ENCODE peak calls at places on chromosome 3, in four cellular contexts. One of them, this sample, is unnamed.

GRCh38 chr3:88031543-88032148 is 27.2 kb downstream of the CGGBP1 start:
- DNase-seq in GM12878: peak; percentile 26
- DNase-seq in K562: no peak
- DNase-seq in IMR-90: peak; percentile 27
- DNase-seq in this sample: no peak

GRCh38 chr3:114709102-114709501 is 415.3 kb downstream of the TIGIT start:
- DNase-seq in K562: no peak
- DNase-seq in IMR-90: peak; percentile 72
- DNase-seq in GM12878: no peak
- DNase-seq in this sample: no peak

GRCh38 chr3:31159331-31160039 is 265.0 kb upstream of the GADL1 start:
- DNase-seq in K562: no peak
- DNase-seq in GM12878: no peak
- DNase-seq in IMR-90: no peak
- DNase-seq in this sample: no peak

GRCh38 chr3:161233557-161233956 is 12.4 kb downstream of the NMD3 start:
- DNase-seq in GM12878: no peak
- DNase-seq in K562: no peak
- DNase-seq in IMR-90: peak; percentile 63
- DNase-seq in this sample: no peak

GRCh38 chr3:116473602-116474001 is 28.3 kb upstream of the LSAMP start:
- DNase-seq in GM12878: no peak
- DNase-seq in IMR-90: peak; percentile 45
- DNase-seq in K562: no peak
- DNase-seq in this sample: no peak

GRCh38 chr3:10359761-10360161 is 38.8 kb upstream of the SEC13 start:
- DNase-seq in IMR-90: no peak
- DNase-seq in K562: no peak
- DNase-seq in GM12878: no peak
- DNase-seq in this sample: no peak

GRCh38 chr3:87503901-87504498 is 227.6 kb upstream of the POU1F1 start:
- DNase-seq in IMR-90: peak; percentile 36
- DNase-seq in GM12878: no peak
- DNase-seq in K562: peak; percentile 32
- DNase-seq in this sample: peak; percentile 86

GRCh38 chr3:36124118-36124796 is 256.0 kb upstream of the STAC start:
- DNase-seq in GM12878: no peak
- DNase-seq in IMR-90: peak; percentile 0
- DNase-seq in K562: no peak
- DNase-seq in this sample: peak; percentile 67

GRCh38 chr3:69005071-69005816 is 8.2 kb downstream of the EOGT start:
- DNase-seq in IMR-90: peak; percentile 22
- DNase-seq in K562: no peak
- DNase-seq in GM12878: no peak
- DNase-seq in this sample: no peak

GRCh38 chr3:4680227-4680691 is 187.1 kb downstream of the ITPR1 start:
- DNase-seq in GM12878: no peak
- DNase-seq in K562: no peak
- DNase-seq in IMR-90: peak; percentile 34
- DNase-seq in this sample: no peak

GRCh38 chr3:141370065-141370533 is 1.8 kb downstream of the ZBTB38 start:
- DNase-seq in GM12878: peak; percentile 96
- DNase-seq in IMR-90: peak; percentile 90
- DNase-seq in K562: peak; percentile 84
- DNase-seq in this sample: peak; percentile 92

GRCh38 chr3:10778492-10779292 is 37.3 kb upstream of the SLC6A11 start:
- DNase-seq in GM12878: no peak
- DNase-seq in K562: no peak
- DNase-seq in IMR-90: no peak
- DNase-seq in this sample: no peak

GRCh38 chr3:135874035-135874434 is 91.5 kb upstream of the PPP2R3A start:
- DNase-seq in GM12878: no peak
- DNase-seq in K562: no peak
- DNase-seq in IMR-90: no peak
- DNase-seq in this sample: no peak

GRCh38 chr3:168671091-168671490 is 575.4 kb upstream of the GOLIM4 start:
- DNase-seq in IMR-90: no peak
- DNase-seq in GM12878: no peak
- DNase-seq in K562: no peak
- DNase-seq in this sample: no peak

GRCh38 chr3:170709046-170709445 is 123.2 kb upstream of the SLC7A14 start:
- DNase-seq in GM12878: no peak
- DNase-seq in K562: no peak
- DNase-seq in IMR-90: peak; percentile 96
- DNase-seq in this sample: no peak

GRCh38 chr3:36969540-36970432 is 23.1 kb downstream of the EPM2AIP1 start:
- DNase-seq in K562: peak; percentile 89
- DNase-seq in IMR-90: peak; percentile 93
- DNase-seq in GM12878: peak; percentile 80
- DNase-seq in this sample: peak; percentile 46

GRCh38 chr3:63779227-63779626 is 39.9 kb upstream of the C3orf49 start:
- DNase-seq in GM12878: no peak
- DNase-seq in K562: no peak
- DNase-seq in IMR-90: no peak
- DNase-seq in this sample: no peak

GRCh38 chr3:39456159-39456558 is 11.3 kb upstream of the MOBP start:
- DNase-seq in K562: no peak
- DNase-seq in GM12878: no peak
- DNase-seq in IMR-90: no peak
- DNase-seq in this sample: no peak

GRCh38 chr3:196654691-196655090 is 15.2 kb downstream of the NRROS start:
- DNase-seq in K562: no peak
- DNase-seq in IMR-90: no peak
- DNase-seq in GM12878: no peak
- DNase-seq in this sample: no peak

GRCh38 chr3:70780790-70781189 is 468.4 kb upstream of the MDFIC2 start:
- DNase-seq in GM12878: no peak
- DNase-seq in K562: no peak
- DNase-seq in IMR-90: no peak
- DNase-seq in this sample: no peak

GRCh38 chr3:12178091-12178820 is 19.5 kb upstream of the TIMP4 start:
- DNase-seq in IMR-90: peak; percentile 58
- DNase-seq in GM12878: no peak
- DNase-seq in K562: no peak
- DNase-seq in this sample: no peak

GRCh38 chr3:113272369-113272748 is 61.0 kb downstream of the BOC start:
- DNase-seq in K562: no peak
- DNase-seq in IMR-90: no peak
- DNase-seq in GM12878: no peak
- DNase-seq in this sample: no peak
- TF ChIP-seq ELK1 in K562: no peak
- TF ChIP-seq ELK1 in IMR-90: no peak
- TF ChIP-seq ELK1 in GM12878: no peak
- TF ChIP-seq ELK1 in this sample: no peak

DNA sequence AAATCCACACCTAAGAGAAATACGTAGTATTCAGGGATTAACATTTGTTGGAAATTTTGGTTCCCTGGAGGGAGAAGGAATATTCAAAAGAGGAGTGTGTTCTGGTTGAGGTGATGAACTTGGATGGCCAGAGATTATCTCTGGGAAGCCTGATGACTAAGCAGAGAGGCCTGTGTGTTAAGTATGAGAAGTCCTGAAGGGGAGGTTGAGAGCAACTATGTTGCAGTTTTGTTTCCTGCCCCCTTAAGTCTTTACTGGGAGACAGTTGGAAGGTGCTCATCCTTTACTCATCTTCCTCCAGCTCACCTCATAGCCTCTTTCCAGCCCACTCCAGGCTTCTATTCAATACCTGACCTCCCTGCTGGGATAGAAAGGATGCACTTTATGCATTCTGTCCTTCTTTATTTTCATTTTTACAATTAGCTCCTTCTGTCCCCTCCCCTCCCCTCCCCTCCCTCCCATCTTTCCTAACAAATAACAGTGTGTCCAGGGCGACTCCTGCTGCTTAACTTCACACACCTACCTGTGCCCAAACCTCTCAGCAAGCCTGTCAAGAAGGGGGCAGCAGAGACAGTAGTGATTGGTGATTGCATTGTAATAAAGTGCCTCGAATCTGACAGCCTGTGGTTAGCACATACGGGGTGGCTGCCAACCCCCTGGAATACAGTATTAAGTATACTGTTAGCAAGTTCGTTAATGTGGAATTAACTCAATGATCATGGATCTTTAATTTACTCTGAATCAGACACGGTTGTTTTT is 11.9 kb downstream of the RAP2B start:
- DNase-seq in GM12878: no peak
- DNase-seq in K562: no peak
- DNase-seq in IMR-90: peak; percentile 75
- DNase-seq in this sample: no peak
- TF ChIP-seq ELK1 in GM12878: no peak
- TF ChIP-seq ELK1 in K562: no peak
- TF ChIP-seq ELK1 in IMR-90: no peak
- TF ChIP-seq ELK1 in this sample: no peak

GRCh38 chr3:24341668-24342067 is 153.0 kb downstream of the THRB start:
- DNase-seq in GM12878: no peak
- DNase-seq in K562: no peak
- DNase-seq in IMR-90: no peak
- DNase-seq in this sample: no peak

GRCh38 chr3:24344784-24345439 is 149.7 kb downstream of the THRB start:
- DNase-seq in K562: no peak
- DNase-seq in GM12878: no peak
- DNase-seq in IMR-90: peak; percentile 4
- DNase-seq in this sample: no peak

GRCh38 chr3:24342275-24342674 is 152.4 kb downstream of the THRB start:
- DNase-seq in GM12878: no peak
- DNase-seq in IMR-90: no peak
- DNase-seq in K562: no peak
- DNase-seq in this sample: no peak

GRCh38 chr3:24340966-24341365 is 153.7 kb downstream of the THRB start:
- DNase-seq in IMR-90: no peak
- DNase-seq in GM12878: no peak
- DNase-seq in K562: no peak
- DNase-seq in this sample: no peak

DNA sequence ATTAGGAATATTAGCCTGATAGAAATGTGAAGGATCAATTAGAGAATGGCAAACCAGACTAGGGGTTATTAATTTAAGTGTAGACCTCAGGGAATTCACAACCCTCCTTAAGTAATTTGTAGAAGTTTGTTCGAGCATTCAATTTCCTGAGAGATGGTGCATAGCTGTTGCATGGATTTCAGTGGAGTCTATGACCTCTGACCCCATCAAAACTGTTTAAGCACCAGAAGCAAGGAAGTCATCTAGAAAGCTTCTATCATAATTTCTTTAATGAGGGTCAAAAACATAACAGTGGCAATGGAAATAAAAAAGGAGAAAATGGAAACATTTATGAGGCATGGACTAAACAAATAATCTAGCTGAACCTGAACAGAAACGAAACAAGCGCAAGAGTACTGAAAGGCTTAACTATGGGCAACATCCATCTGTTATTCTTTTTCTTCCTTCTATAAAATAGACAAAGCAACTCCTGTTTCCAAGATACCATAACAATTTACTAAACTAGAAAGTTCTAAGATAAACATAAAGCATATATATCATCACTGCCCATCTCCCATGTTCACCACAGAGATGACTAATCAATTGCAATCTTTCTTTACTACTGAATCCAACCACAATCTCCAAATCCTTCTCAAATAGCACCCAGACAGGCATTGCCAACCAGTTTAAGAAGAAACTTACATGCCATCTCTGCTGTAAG is 151.4 kb downstream of the THRB start:
- DNase-seq in GM12878: no peak
- DNase-seq in K562: no peak
- DNase-seq in IMR-90: peak; percentile 13
- DNase-seq in this sample: no peak
- TF ChIP-seq ELK1 in GM12878: no peak
- TF ChIP-seq ELK1 in K562: no peak
- TF ChIP-seq ELK1 in IMR-90: no peak
- TF ChIP-seq ELK1 in this sample: no peak

DNA sequence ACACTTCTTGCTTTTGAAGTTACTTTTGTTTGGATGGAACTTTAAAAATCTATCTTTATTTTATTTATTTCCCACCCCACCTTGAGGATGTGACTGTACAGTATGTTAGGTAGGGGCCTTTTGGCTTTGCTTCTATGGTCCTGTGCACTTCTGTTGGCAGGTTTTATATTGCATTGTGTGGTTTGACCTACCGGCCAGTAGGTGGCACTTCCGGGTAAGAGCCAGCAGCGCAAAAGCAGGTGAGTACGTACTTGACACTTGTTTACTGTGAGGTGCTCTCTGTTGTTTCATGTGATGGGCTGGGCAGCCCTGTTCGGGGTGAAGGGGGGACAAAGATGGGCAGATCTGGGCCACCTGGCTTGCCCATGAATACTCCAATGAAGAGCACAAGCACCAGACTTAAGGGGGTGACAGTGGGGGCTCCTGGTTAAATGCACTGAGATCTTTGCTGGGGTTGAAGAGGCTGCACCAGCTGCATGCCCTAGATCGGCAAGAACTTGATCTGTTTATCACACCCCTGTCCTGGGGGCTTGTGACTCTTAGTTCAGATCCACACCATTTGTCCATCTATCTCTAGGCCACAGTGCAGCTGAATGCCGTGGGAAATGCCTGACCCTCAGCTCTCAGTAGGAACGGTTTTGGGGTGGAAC is 131.6 kb downstream of the NLGN1 start:
- DNase-seq in K562: no peak
- DNase-seq in IMR-90: peak; percentile 4
- DNase-seq in GM12878: no peak
- DNase-seq in this sample: peak; percentile 42
- TF ChIP-seq ELK1 in K562: no peak
- TF ChIP-seq ELK1 in IMR-90: no peak
- TF ChIP-seq ELK1 in GM12878: no peak
- TF ChIP-seq ELK1 in this sample: no peak

DNA sequence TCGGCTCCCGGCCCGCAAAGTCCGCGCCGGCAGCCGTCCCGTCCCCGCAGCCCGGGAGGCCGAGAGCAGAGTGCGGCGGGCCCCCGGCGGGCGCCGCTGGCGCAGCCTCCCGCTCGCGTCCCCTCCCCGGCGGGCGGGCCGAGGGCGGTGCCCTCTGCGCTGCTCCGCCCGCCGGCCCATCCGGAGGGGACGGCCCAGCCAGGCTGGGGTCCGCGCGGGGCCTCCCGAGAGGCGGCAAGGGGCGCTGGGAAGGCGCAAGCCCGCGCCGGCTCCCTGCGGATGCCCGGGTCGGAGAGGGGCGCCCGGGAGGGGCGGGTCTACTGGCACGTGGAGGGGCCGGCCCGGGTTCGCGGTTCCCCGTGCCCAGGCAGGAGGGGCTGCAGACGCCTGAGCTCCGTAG is at the start of the genes CLCN2 and POLR2H:
- DNase-seq in IMR-90: peak; percentile 33
- DNase-seq in GM12878: no peak
- DNase-seq in K562: peak; percentile 82
- DNase-seq in this sample: peak; percentile 28
- TF ChIP-seq ELK1 in IMR-90: no peak
- TF ChIP-seq ELK1 in GM12878: no peak
- TF ChIP-seq ELK1 in K562: no peak
- TF ChIP-seq ELK1 in this sample: no peak

DNA sequence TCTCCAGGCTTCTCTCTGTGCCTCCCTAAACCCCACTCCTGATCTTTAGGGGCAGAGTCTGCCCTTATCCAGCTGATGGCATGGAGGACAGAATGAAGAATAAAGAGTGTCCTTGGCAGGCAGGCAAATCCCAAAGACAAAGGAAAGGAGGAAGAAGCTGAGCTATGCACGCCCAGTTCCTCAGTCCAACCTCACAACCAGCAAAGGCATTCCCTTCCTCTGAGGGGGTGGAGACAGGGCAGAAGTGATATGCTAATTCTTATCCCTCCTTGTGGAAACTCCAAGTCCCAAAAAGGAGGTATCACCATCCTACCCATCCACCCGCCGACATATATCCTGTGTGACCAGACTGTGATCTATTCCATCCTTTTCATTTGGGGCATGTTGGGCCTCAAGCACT is 10.5 kb upstream of the CCDC54 start:
- DNase-seq in K562: peak; percentile 5
- DNase-seq in GM12878: no peak
- DNase-seq in IMR-90: peak; percentile 8
- DNase-seq in this sample: no peak
- TF ChIP-seq ELK1 in K562: no peak
- TF ChIP-seq ELK1 in GM12878: no peak
- TF ChIP-seq ELK1 in IMR-90: no peak
- TF ChIP-seq ELK1 in this sample: no peak

This sample was measured in A549.